ENCODE peak calls at places on chromosome 18, in eight cellular contexts. S is tibial nerve, I is keratinocyte, T is RWPE1, N is upper lobe of right lung, K is foreskin keratinocyte, C is WERI-Rb-1, H is sigmoid colon. G is an unnamed sample.

GRCh38 chr18:35771172-35771571 is 189.6 kb downstream of the GALNT1 start:
- DNase-seq in N (no peak), S (no peak), T (no peak), C (no peak), K (no peak), I (no peak), H (no peak), G (no peak)

GRCh38 chr18:47912794-47913594 is 17.5 kb downstream of the SMAD2 start:
- DNase-seq in C (peak; percentile 76), T (no peak), N (no peak), S (no peak), K (no peak), H (no peak), I (no peak), G (no peak)

GRCh38 chr18:79507546-79508480 is 112.1 kb downstream of the NFATC1 start:
- DNase-seq in H (peak; percentile 95), I (no peak), T (peak; percentile 26), K (no peak), S (peak; percentile 73), C (no peak), N (peak; percentile 84), G (peak; percentile 86)

GRCh38 chr18:45282101-45282812 is 333.0 kb upstream of the SLC14A2 start:
- DNase-seq in K (no peak), T (no peak), H (no peak), S (no peak), N (no peak), C (no peak), I (no peak), G (no peak)

GRCh38 chr18:37383036-37383788 is 182.4 kb downstream of the CELF4 start:
- DNase-seq in S (no peak), T (no peak), H (no peak), C (no peak), N (no peak), K (no peak), I (no peak), G (no peak)

GRCh38 chr18:69261436-69261835 is 139.3 kb upstream of the DOK6 start:
- DNase-seq in T (no peak), K (no peak), H (no peak), C (no peak), N (no peak), I (no peak), S (no peak), G (no peak)

GRCh38 chr18:711693-712400 is 583 bp downstream of the ENOSF1 start:
- DNase-seq in K (peak; percentile 68), N (peak; percentile 86), S (peak; percentile 61), C (peak; percentile 64), H (peak; percentile 95), I (no peak), T (peak; percentile 67), G (peak; percentile 92)

GRCh38 chr18:46148810-46149209 is 44.6 kb downstream of the HAUS1 start:
- DNase-seq in I (no peak), K (no peak), T (peak; percentile 28), N (no peak), H (no peak), C (peak; percentile 70), S (peak; percentile 18), G (peak; percentile 61)

GRCh38 chr18:42258301-42258965 is 303.4 kb downstream of the PIK3C3 start:
- DNase-seq in I (no peak), T (no peak), H (no peak), C (no peak), S (no peak), N (no peak), K (no peak), G (no peak)

GRCh38 chr18:39485696-39486095 is 1920.1 kb upstream of the CELF4 start:
- DNase-seq in C (no peak), T (no peak), S (no peak), I (peak; percentile 1), H (no peak), K (no peak), N (no peak), G (no peak)

GRCh38 chr18:31424383-31424988 is 23.1 kb upstream of the DSG3 start:
- DNase-seq in K (peak; percentile 49), C (peak; percentile 53), I (no peak), N (no peak), S (no peak), T (no peak), H (no peak), G (no peak)

GRCh38 chr18:68623342-68623741 is 91.6 kb downstream of the TMX3 start:
- DNase-seq in I (peak; percentile 7), C (peak; percentile 39), K (peak; percentile 54), S (no peak), H (peak; percentile 66), T (peak; percentile 38), N (no peak), G (no peak)

GRCh38 chr18:68520406-68521075 is 194.4 kb downstream of the TMX3 start:
- DNase-seq in N (no peak), C (no peak), K (peak; percentile 70), S (no peak), I (no peak), T (no peak), H (no peak), G (no peak)

GRCh38 chr18:69636529-69637301 is 236.0 kb downstream of the DOK6 start:
- DNase-seq in S (no peak), T (no peak), C (peak; percentile 31), N (no peak), I (no peak), K (no peak), H (no peak), G (no peak)

GRCh38 chr18:26538524-26538923 is 9.8 kb downstream of the KCTD1 start:
- DNase-seq in T (no peak), I (no peak), C (no peak), H (no peak), S (no peak), N (no peak), K (no peak), G (peak; percentile 11)

GRCh38 chr18:13382990-13383821 is 164.6 kb downstream of the LDLRAD4 start:
- DNase-seq in N (no peak), S (no peak), H (peak; percentile 64), K (no peak), T (no peak), I (no peak), C (no peak), G (no peak)

GRCh38 chr18:74541703-74542555 is 7.6 kb downstream of the CNDP1 start:
- DNase-seq in C (no peak), I (no peak), S (no peak), T (peak; percentile 10), K (peak; percentile 61), N (no peak), H (no peak), G (no peak)

GRCh38 chr18:741931-742512 is 29.6 kb upstream of the ENOSF1 start:
- DNase-seq in N (no peak), T (peak; percentile 53), I (no peak), S (no peak), C (no peak), K (peak; percentile 23), H (no peak), G (no peak)

GRCh38 chr18:37341473-37342086 is 224.0 kb downstream of the CELF4 start:
- DNase-seq in C (no peak), K (peak; percentile 25), H (no peak), N (no peak), T (no peak), S (no peak), I (no peak), G (no peak)

GRCh38 chr18:62991389-62991788 is 276.0 kb downstream of the PHLPP1 start:
- DNase-seq in K (no peak), N (no peak), T (no peak), S (no peak), C (no peak), H (no peak), I (no peak), G (no peak)

GRCh38 chr18:62992877-62993365 is 277.6 kb downstream of the PHLPP1 start:
- DNase-seq in K (no peak), S (no peak), N (no peak), C (no peak), T (no peak), I (no peak), H (no peak), G (no peak)

GRCh38 chr18:62990653-62991052 is 275.3 kb downstream of the PHLPP1 start:
- DNase-seq in I (no peak), N (no peak), H (no peak), T (no peak), C (no peak), S (no peak), K (no peak), G (no peak)

GRCh38 chr18:62989195-62989594 is 273.9 kb downstream of the PHLPP1 start:
- DNase-seq in H (no peak), T (no peak), I (no peak), K (no peak), S (no peak), N (no peak), C (no peak), G (no peak)

DNA sequence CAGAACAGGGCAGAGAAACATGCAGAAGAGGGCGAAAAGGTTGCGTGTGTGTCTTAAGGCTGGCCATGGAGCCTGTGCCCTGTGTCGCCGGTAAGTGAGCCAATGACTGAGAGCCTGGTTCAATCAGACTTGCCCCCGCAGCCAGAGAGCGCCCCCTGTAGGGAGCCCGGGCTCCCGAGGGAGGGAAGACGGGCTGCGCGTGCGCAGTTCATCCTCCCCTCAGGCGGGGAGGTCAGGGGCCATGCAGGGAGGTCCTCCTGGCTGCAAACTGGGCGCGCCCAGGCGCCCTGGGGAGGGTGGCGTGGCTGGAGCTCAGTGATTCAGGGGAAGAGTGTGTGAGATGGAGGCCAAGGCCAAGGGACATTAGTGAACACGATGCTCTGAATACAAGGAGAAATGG is 276.6 kb downstream of the PHLPP1 start:
- DNase-seq in C (no peak), T (no peak), H (no peak), K (no peak), I (no peak), N (no peak), S (no peak), G (no peak)
- TF ChIP-seq CTCF in C (peak; percentile 16), T (no peak), H (no peak), K (peak; percentile 22), I (no peak), N (no peak), S (no peak), G (no peak)

DNA sequence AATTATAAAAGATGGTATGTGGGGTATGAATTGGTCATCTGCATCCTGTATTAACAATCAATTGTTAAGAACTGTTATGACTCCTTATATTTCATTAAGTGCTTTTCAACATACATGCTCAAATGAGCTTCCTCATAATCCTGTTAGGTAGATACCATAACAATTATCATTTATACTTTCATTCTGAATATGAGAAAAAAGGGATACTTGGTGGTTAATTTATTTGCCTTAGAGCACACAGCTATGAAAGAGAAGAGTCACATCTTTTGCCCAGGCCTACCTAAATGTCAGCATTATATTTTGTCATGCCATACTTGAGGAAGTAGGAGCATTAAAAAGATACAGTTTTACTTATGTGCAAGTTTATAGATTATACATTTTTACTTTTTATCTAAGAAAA is 169.6 kb downstream of the TCF4 start:
- DNase-seq in N (no peak), I (no peak), S (no peak), T (no peak), H (no peak), C (no peak), K (no peak), G (no peak)
- H3K27ac ChIP-seq in N (no peak overlapping the region), I (no peak overlapping the region), S (no peak overlapping the region), T (no peak overlapping the region), H (no peak overlapping the region), C (no peak overlapping the region), K (no peak overlapping the region), G (peak overlapping the region; percentile 17)

GRCh38 chr18:28013064-28013463 is 163.9 kb downstream of the CDH2 start:
- DNase-seq in T (no peak), I (no peak), N (no peak), C (no peak), K (no peak), H (no peak), S (no peak), G (no peak)
- TF ChIP-seq CTCF in T (peak; percentile 39), I (peak; percentile 17), N (no peak), C (no peak), K (peak; percentile 60), H (no peak), S (no peak), G (no peak)

GRCh38 chr18:23238651-23239349 is 103.5 kb downstream of the CABLES1 start:
- DNase-seq in I (no peak), N (no peak), H (no peak), K (no peak), C (no peak), S (no peak), T (no peak), G (no peak)
- H3K27ac ChIP-seq in I (no peak overlapping the region), N (peak overlapping the region; percentile 76), H (peak overlapping the region; percentile 79), K (no peak overlapping the region), C (no peak overlapping the region), S (peak overlapping the region; percentile 81), T (peak overlapping the region; percentile 86), G (peak overlapping the region; percentile 85)

G was measured in right atrium auricular region.